ENCODE peak calls at places on chromosomes 12 and 14, in nine cellular contexts. One of them, this sample, is unnamed. For H3K4me1, the result is how much of the 10 kb centered on the place peaks cover.

GRCh38 chr14:97634786-97635185 is 837.6 kb downstream of the VRK1 start:
- DNase-seq in right atrium auricular region: no peak
- DNase-seq in psoas muscle: no peak
- DNase-seq in OCI-LY7: no peak
- DNase-seq in fibroblast of lung: no peak
- DNase-seq in GM23338: peak
- DNase-seq in H9: no peak
- DNase-seq in spleen: no peak
- DNase-seq in lower lobe of right lung: no peak
- DNase-seq in this sample: no peak

GRCh38 chr14:53347046-53347445 is 193.9 kb upstream of the DDHD1 start:
- DNase-seq in fibroblast of lung: no peak
- DNase-seq in OCI-LY7: no peak
- DNase-seq in spleen: no peak
- DNase-seq in H9: no peak
- DNase-seq in right atrium auricular region: no peak
- DNase-seq in psoas muscle: no peak
- DNase-seq in GM23338: peak
- DNase-seq in lower lobe of right lung: no peak
- DNase-seq in this sample: no peak

GRCh38 chr14:75283884-75284563 is 5.4 kb downstream of the FOS start:
- DNase-seq in lower lobe of right lung: peak
- DNase-seq in OCI-LY7: no peak
- DNase-seq in right atrium auricular region: peak
- DNase-seq in GM23338: no peak
- DNase-seq in H9: no peak
- DNase-seq in fibroblast of lung: peak
- DNase-seq in spleen: peak
- DNase-seq in psoas muscle: peak
- DNase-seq in this sample: no peak

GRCh38 chr12:96448287-96448686 is 41.1 kb upstream of the CFAP54 start:
- DNase-seq in psoas muscle: no peak
- DNase-seq in GM23338: no peak
- DNase-seq in fibroblast of lung: peak
- DNase-seq in lower lobe of right lung: no peak
- DNase-seq in spleen: no peak
- DNase-seq in H9: no peak
- DNase-seq in right atrium auricular region: no peak
- DNase-seq in OCI-LY7: no peak
- DNase-seq in this sample: no peak

GRCh38 chr12:109150124-109150640 is 33.8 kb downstream of the ACACB start:
- DNase-seq in right atrium auricular region: no peak
- DNase-seq in psoas muscle: no peak
- DNase-seq in GM23338: no peak
- DNase-seq in OCI-LY7: no peak
- DNase-seq in lower lobe of right lung: no peak
- DNase-seq in fibroblast of lung: no peak
- DNase-seq in H9: no peak
- DNase-seq in spleen: no peak
- DNase-seq in this sample: no peak

GRCh38 chr12:117968826-117969659 is at the start of gene KSR2:
- DNase-seq in spleen: no peak
- DNase-seq in GM23338: peak
- DNase-seq in fibroblast of lung: no peak
- DNase-seq in lower lobe of right lung: peak
- DNase-seq in psoas muscle: no peak
- DNase-seq in H9: peak
- DNase-seq in right atrium auricular region: no peak
- DNase-seq in OCI-LY7: peak
- DNase-seq in this sample: peak

GRCh38 chr12:630656-631632 is 32.3 kb downstream of the NINJ2 start:
- DNase-seq in right atrium auricular region: no peak
- DNase-seq in H9: peak
- DNase-seq in GM23338: peak
- DNase-seq in psoas muscle: peak
- DNase-seq in spleen: peak
- DNase-seq in lower lobe of right lung: peak
- DNase-seq in fibroblast of lung: no peak
- DNase-seq in OCI-LY7: no peak
- DNase-seq in this sample: no peak

GRCh38 chr12:11981174-11981733 is 89.5 kb upstream of the BCL2L14 start:
- DNase-seq in spleen: no peak
- DNase-seq in fibroblast of lung: no peak
- DNase-seq in lower lobe of right lung: no peak
- DNase-seq in H9: no peak
- DNase-seq in right atrium auricular region: no peak
- DNase-seq in OCI-LY7: no peak
- DNase-seq in psoas muscle: no peak
- DNase-seq in GM23338: no peak
- DNase-seq in this sample: no peak

GRCh38 chr12:5912437-5913334 is 32.4 kb downstream of the ANO2 start:
- DNase-seq in right atrium auricular region: no peak
- DNase-seq in spleen: no peak
- DNase-seq in GM23338: peak
- DNase-seq in H9: peak
- DNase-seq in lower lobe of right lung: no peak
- DNase-seq in OCI-LY7: no peak
- DNase-seq in fibroblast of lung: no peak
- DNase-seq in psoas muscle: no peak
- DNase-seq in this sample: no peak

GRCh38 chr12:109432842-109433304 is 44.2 kb downstream of the KCTD10 start:
- DNase-seq in GM23338: peak
- DNase-seq in H9: peak
- DNase-seq in lower lobe of right lung: peak
- DNase-seq in psoas muscle: peak
- DNase-seq in right atrium auricular region: peak
- DNase-seq in fibroblast of lung: peak
- DNase-seq in spleen: peak
- DNase-seq in OCI-LY7: peak
- DNase-seq in this sample: peak

GRCh38 chr12:48004941-48005749 is 869 bp upstream of the COL2A1 start:
- DNase-seq in GM23338: peak
- DNase-seq in right atrium auricular region: no peak
- DNase-seq in spleen: no peak
- DNase-seq in OCI-LY7: no peak
- DNase-seq in H9: peak
- DNase-seq in lower lobe of right lung: no peak
- DNase-seq in psoas muscle: no peak
- DNase-seq in fibroblast of lung: no peak
- DNase-seq in this sample: no peak

GRCh38 chr14:28461379-28461778 is 305.2 kb upstream of the FOXG1 start:
- DNase-seq in right atrium auricular region: no peak
- DNase-seq in OCI-LY7: no peak
- DNase-seq in GM23338: no peak
- DNase-seq in psoas muscle: no peak
- DNase-seq in H9: no peak
- DNase-seq in spleen: no peak
- DNase-seq in lower lobe of right lung: no peak
- DNase-seq in fibroblast of lung: peak
- DNase-seq in this sample: no peak

DNA sequence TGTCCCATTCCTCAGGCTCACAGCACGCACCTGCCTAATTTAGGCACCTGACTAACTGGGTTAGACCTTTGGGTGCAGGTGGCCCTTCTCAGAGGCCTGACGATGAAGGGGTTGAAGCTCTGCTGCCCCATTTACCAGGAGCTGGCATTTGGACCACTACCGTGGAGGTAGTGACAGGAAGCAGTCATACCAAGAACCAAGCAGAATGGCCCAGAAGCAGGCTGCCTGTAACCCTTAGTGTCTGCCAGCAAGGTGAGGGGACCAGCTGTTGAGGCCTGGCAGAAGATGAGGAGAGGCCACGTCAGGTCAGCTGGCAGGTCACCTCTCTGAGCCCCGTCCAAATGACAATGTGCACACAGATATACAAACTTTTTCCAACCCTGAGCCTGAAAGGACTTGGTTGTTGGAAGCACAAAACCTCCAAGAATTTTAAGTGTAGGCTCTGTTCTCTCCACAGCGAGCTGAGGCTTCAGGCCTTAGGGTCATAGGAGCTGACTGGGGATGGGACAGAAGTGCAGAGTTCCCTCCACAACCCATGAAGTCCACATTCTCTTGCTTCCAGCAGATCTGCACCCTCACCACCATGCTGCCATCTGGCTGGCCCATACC is 23.1 kb downstream of the VASH1 start:
- DNase-seq in H9: no peak
- DNase-seq in psoas muscle: no peak
- DNase-seq in right atrium auricular region: peak
- DNase-seq in lower lobe of right lung: no peak
- DNase-seq in OCI-LY7: no peak
- DNase-seq in fibroblast of lung: no peak
- DNase-seq in spleen: peak
- DNase-seq in GM23338: no peak
- DNase-seq in this sample: no peak
- TF ChIP-seq CTCF in H9: no peak
- TF ChIP-seq CTCF in psoas muscle: no peak
- TF ChIP-seq CTCF in right atrium auricular region: no peak
- TF ChIP-seq CTCF in lower lobe of right lung: no peak
- TF ChIP-seq CTCF in OCI-LY7: no peak
- TF ChIP-seq CTCF in fibroblast of lung: no peak
- TF ChIP-seq CTCF in spleen: no peak
- TF ChIP-seq CTCF in GM23338: no peak
- TF ChIP-seq CTCF in this sample: no peak

DNA sequence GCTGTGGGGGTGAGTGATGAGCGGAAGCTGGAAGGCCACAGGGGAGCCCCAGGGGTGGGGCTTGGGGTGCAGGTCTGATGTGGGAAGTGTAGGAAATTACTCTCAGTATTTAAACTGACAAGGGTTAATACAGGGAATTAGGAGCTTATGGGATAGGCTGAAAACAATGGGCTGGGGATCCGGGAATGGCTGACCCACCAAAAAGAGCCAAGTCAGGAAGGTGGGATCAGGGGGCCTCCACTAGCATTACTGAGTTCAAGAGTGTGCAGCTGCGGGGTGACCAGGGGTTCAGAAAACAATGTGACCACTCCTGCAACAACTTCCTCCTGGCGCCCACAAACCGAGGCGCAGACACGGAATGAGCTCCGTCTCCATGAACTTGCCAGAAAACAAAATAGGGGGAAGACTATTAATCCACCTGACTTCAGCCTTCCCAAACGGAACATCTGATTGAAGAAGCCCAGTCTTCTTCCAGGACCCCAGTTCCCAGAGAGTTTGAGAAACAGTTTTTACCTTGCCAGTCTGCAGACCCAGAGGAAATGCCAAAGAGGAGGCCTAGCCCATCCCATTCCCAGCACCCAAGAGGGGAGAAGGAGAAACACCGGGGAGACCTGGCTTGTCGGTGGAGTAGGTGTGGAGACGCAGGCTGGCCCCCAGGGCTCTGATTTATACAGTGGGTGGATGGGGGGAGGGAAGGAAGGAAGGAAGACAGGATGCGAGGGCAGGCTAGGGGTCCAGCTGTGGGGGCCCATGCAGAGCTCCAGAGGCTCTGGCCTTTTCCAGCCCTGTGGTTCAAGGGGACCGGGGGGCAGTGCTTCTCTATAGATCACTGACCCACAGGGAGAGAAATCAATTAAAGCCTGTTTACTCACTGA is 16.5 kb upstream of the YY1 start:
- DNase-seq in H9: no peak
- DNase-seq in lower lobe of right lung: no peak
- DNase-seq in psoas muscle: no peak
- DNase-seq in right atrium auricular region: no peak
- DNase-seq in OCI-LY7: no peak
- DNase-seq in GM23338: peak
- DNase-seq in spleen: peak
- DNase-seq in fibroblast of lung: no peak
- DNase-seq in this sample: no peak
- H3K4me1 ChIP-seq in H9: under half
- H3K4me1 ChIP-seq in lower lobe of right lung: under half
- H3K4me1 ChIP-seq in psoas muscle: under half
- H3K4me1 ChIP-seq in right atrium auricular region: under half
- H3K4me1 ChIP-seq in OCI-LY7: under half
- H3K4me1 ChIP-seq in GM23338: under half
- H3K4me1 ChIP-seq in spleen: under half
- H3K4me1 ChIP-seq in fibroblast of lung: under half
- H3K4me1 ChIP-seq in this sample: under half

DNA sequence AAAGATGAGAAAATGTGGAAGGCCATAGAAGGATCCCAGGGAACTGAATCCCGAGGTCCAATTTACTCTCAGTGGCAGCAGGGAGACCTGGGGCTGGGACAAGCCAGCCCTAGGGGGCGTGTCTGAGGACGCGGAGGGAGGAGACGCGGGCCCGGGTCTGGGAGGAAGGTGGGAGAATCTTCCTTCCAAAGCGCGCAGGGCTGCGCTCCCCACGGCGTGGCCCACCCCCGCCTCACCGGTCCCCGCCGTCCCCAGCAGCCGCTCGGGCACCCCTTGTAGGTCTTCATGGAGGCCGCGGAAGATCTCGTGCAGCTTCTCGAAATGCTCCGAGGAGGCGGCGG is 323 bp downstream of the VTI1B start:
- DNase-seq in psoas muscle: peak
- DNase-seq in spleen: peak
- DNase-seq in H9: peak
- DNase-seq in OCI-LY7: peak
- DNase-seq in right atrium auricular region: no peak
- DNase-seq in lower lobe of right lung: peak
- DNase-seq in fibroblast of lung: peak
- DNase-seq in GM23338: peak
- DNase-seq in this sample: peak
- TF ChIP-seq CTCF in psoas muscle: peak
- TF ChIP-seq CTCF in spleen: peak
- TF ChIP-seq CTCF in H9: peak
- TF ChIP-seq CTCF in OCI-LY7: peak
- TF ChIP-seq CTCF in right atrium auricular region: peak
- TF ChIP-seq CTCF in lower lobe of right lung: peak
- TF ChIP-seq CTCF in fibroblast of lung: peak
- TF ChIP-seq CTCF in GM23338: peak
- TF ChIP-seq CTCF in this sample: peak

GRCh38 chr14:76997257-76997970 is 31.1 kb downstream of the IRF2BPL start:
- DNase-seq in right atrium auricular region: no peak
- DNase-seq in H9: no peak
- DNase-seq in lower lobe of right lung: no peak
- DNase-seq in fibroblast of lung: no peak
- DNase-seq in OCI-LY7: no peak
- DNase-seq in GM23338: no peak
- DNase-seq in spleen: no peak
- DNase-seq in psoas muscle: no peak
- DNase-seq in this sample: peak

GRCh38 chr14:76996563-76997146 is 31.9 kb downstream of the IRF2BPL start:
- DNase-seq in psoas muscle: no peak
- DNase-seq in OCI-LY7: no peak
- DNase-seq in GM23338: no peak
- DNase-seq in fibroblast of lung: no peak
- DNase-seq in right atrium auricular region: no peak
- DNase-seq in lower lobe of right lung: no peak
- DNase-seq in spleen: no peak
- DNase-seq in H9: no peak
- DNase-seq in this sample: no peak

GRCh38 chr14:76998777-76999366 is 29.6 kb downstream of the IRF2BPL start:
- DNase-seq in GM23338: no peak
- DNase-seq in OCI-LY7: no peak
- DNase-seq in psoas muscle: no peak
- DNase-seq in H9: no peak
- DNase-seq in fibroblast of lung: no peak
- DNase-seq in spleen: no peak
- DNase-seq in right atrium auricular region: no peak
- DNase-seq in lower lobe of right lung: no peak
- DNase-seq in this sample: no peak

GRCh38 chr14:76993743-76994142 is 34.8 kb downstream of the IRF2BPL start:
- DNase-seq in psoas muscle: no peak
- DNase-seq in H9: no peak
- DNase-seq in spleen: no peak
- DNase-seq in fibroblast of lung: no peak
- DNase-seq in lower lobe of right lung: no peak
- DNase-seq in GM23338: no peak
- DNase-seq in right atrium auricular region: no peak
- DNase-seq in OCI-LY7: no peak
- DNase-seq in this sample: peak

GRCh38 chr14:76995279-76996035 is 33.1 kb downstream of the IRF2BPL start:
- DNase-seq in H9: no peak
- DNase-seq in right atrium auricular region: no peak
- DNase-seq in lower lobe of right lung: no peak
- DNase-seq in OCI-LY7: no peak
- DNase-seq in spleen: no peak
- DNase-seq in GM23338: no peak
- DNase-seq in psoas muscle: no peak
- DNase-seq in fibroblast of lung: no peak
- DNase-seq in this sample: no peak
- H3K4me1 ChIP-seq in H9: under half
- H3K4me1 ChIP-seq in right atrium auricular region: under half
- H3K4me1 ChIP-seq in lower lobe of right lung: under half
- H3K4me1 ChIP-seq in OCI-LY7: under half
- H3K4me1 ChIP-seq in spleen: under half
- H3K4me1 ChIP-seq in GM23338: under half
- H3K4me1 ChIP-seq in psoas muscle: under half
- H3K4me1 ChIP-seq in fibroblast of lung: under half
- H3K4me1 ChIP-seq in this sample: under half